ENCODE peak calls at places on chromosomes 4 and X, in eight cellular contexts. Q is upper lobe of right lung, S is Peyer's patch, X is lung, M is lower lobe of right lung, C is heart left ventricle, F is fibroblast of lung, E is OCI-LY7. J is an unnamed sample.

GRCh38 chrX:94758130-94758529 is 1084.1 kb downstream of the FAM133A start:
- DNase-seq in E (no peak), F (no peak), M (no peak), C (no peak), S (no peak), X (peak; percentile 31), Q (no peak), J (no peak)

GRCh38 chr4:122728781-122729330 is 3.6 kb upstream of the BBS12 start:
- DNase-seq in F (no peak), S (no peak), M (no peak), C (no peak), X (no peak), E (no peak), Q (no peak), J (no peak)

GRCh38 chr4:87521757-87522374 is 7.3 kb downstream of the SPARCL1 start:
- DNase-seq in Q (no peak), X (no peak), F (peak; percentile 78), C (no peak), M (no peak), E (no peak), S (no peak), J (no peak)

GRCh38 chr4:107035711-107036601 is at the start of gene DKK2:
- DNase-seq in C (peak; percentile 52), S (peak; percentile 46), M (peak; percentile 46), X (peak; percentile 28), E (no peak), Q (peak; percentile 60), F (peak; percentile 50), J (no peak)

GRCh38 chr4:127574643-127575042 is 58.1 kb upstream of the INTU start:
- DNase-seq in E (no peak), S (no peak), F (no peak), M (no peak), C (no peak), Q (no peak), X (no peak), J (no peak)

GRCh38 chrX:72382199-72382590 is 76.5 kb upstream of the CITED1 start:
- DNase-seq in F (peak; percentile 37), S (no peak), E (no peak), C (no peak), Q (no peak), X (no peak), M (no peak), J (no peak)

GRCh38 chrX:6778547-6779231 is 243.8 kb upstream of the VCX3A start:
- DNase-seq in F (no peak), X (no peak), M (no peak), S (no peak), Q (no peak), E (no peak), C (no peak), J (no peak)

GRCh38 chr4:157048248-157048647 is 27.7 kb upstream of the GLRB start:
- DNase-seq in M (no peak), X (peak; percentile 33), E (no peak), Q (no peak), F (peak; percentile 79), S (peak; percentile 48), C (no peak), J (no peak)

GRCh38 chr4:6892190-6892908 is 17.3 kb upstream of the TBC1D14 start:
- DNase-seq in M (peak; percentile 62), X (no peak), C (peak; percentile 71), Q (peak; percentile 69), F (peak; percentile 73), E (no peak), S (peak; percentile 82), J (no peak)

GRCh38 chrX:134669378-134670098 is 11.3 kb upstream of the PLAC1 start:
- DNase-seq in C (no peak), S (no peak), M (peak; percentile 32), F (peak; percentile 93), Q (peak; percentile 43), X (peak; percentile 37), E (no peak), J (no peak)

GRCh38 chr4:16120720-16121119 is 36.9 kb upstream of the PROM1 start:
- DNase-seq in C (no peak), F (no peak), S (no peak), X (no peak), M (no peak), E (peak; percentile 29), Q (no peak), J (no peak)

GRCh38 chr4:60201052-60201673 is 999.0 kb upstream of the ADGRL3 start:
- DNase-seq in C (no peak), F (peak; percentile 25), M (peak; percentile 39), Q (no peak), X (peak; percentile 42), S (peak; percentile 52), E (peak; percentile 55), J (no peak)

GRCh38 chr4:140372607-140373327 is 679 bp upstream of the SCOC start:
- DNase-seq in X (no peak), S (peak; percentile 51), Q (no peak), F (peak; percentile 19), C (no peak), M (no peak), E (peak; percentile 13), J (no peak)

GRCh38 chr4:3458371-3458770 is 4.7 kb upstream of the DOK7 start:
- DNase-seq in X (no peak), S (no peak), M (no peak), Q (no peak), C (no peak), F (no peak), E (no peak), J (no peak)

GRCh38 chrX:387729-388128 is 1.0 kb upstream of the PPP2R3B start:
- DNase-seq in X (no peak), E (no peak), M (no peak), C (no peak), Q (no peak), F (no peak), S (no peak), J (no peak)

GRCh38 chrX:39633293-39633692 is 464.5 kb downstream of the BCOR start:
- DNase-seq in Q (no peak), C (no peak), E (no peak), M (no peak), X (no peak), S (no peak), F (peak; percentile 70), J (no peak)

GRCh38 chrX:16125520-16126149 is 2.3 kb downstream of the GRPR start:
- DNase-seq in X (no peak), E (no peak), F (no peak), Q (no peak), S (no peak), M (no peak), C (no peak), J (no peak)

GRCh38 chr4:8010618-8011017 is 71.0 kb upstream of the AFAP1 start:
- DNase-seq in Q (no peak), C (no peak), X (peak; percentile 42), F (peak; percentile 74), M (no peak), E (no peak), S (no peak), J (no peak)

GRCh38 chr4:13919021-13919441 is 291.5 kb upstream of the BOD1L1 start:
- DNase-seq in C (no peak), M (no peak), Q (no peak), E (no peak), X (no peak), F (peak; percentile 78), S (no peak), J (no peak)

GRCh38 chr4:102388636-102389035 is 43.4 kb upstream of the SLC39A8 start:
- DNase-seq in E (no peak), F (peak; percentile 64), C (no peak), X (no peak), S (no peak), Q (no peak), M (no peak), J (no peak)

GRCh38 chr4:168879178-168879577 is 130.9 kb downstream of the CBR4 start:
- DNase-seq in F (no peak), M (no peak), X (no peak), Q (no peak), C (no peak), E (no peak), S (no peak), J (no peak)

GRCh38 chr4:95549246-95550138 is 719 bp upstream of the UNC5C start:
- DNase-seq in E (no peak), S (peak; percentile 62), M (peak; percentile 67), F (peak; percentile 62), Q (peak; percentile 75), X (no peak), C (peak; percentile 80), J (no peak)

GRCh38 chrX:1492421-1493012 is 39.8 kb upstream of the ASMTL start:
- DNase-seq in X (no peak), S (peak; percentile 32), M (no peak), C (no peak), F (no peak), Q (peak; percentile 18), E (peak; percentile 51), J (peak; percentile 26)

DNA sequence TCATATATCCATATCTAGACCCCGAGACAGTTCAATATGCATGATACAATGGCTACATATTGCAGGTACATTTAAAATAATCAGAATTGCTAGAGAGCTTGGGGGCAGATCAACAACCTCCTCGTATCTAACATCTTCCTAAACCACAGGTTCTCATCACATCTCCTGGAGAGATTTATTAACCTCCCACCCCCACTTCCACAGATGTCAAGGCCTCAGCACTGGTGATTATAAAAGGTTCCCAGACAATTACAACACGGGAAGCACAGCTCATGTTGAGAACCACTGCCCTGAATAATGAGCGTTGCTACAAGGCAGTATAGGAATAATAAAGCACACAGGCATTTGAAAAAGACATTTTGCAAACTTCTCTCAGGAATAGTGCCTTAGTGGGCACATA is 42.8 kb downstream of the ELOVL6 start:
- DNase-seq in C (no peak), X (no peak), F (peak; percentile 36), M (no peak), E (no peak), Q (no peak), S (no peak), J (no peak)
- H3K4me3 ChIP-seq in C (no peak overlapping the region), X (no peak overlapping the region), F (no peak overlapping the region), M (no peak overlapping the region), E (no peak overlapping the region), Q (no peak overlapping the region), S (no peak overlapping the region), J (no peak overlapping the region)

DNA sequence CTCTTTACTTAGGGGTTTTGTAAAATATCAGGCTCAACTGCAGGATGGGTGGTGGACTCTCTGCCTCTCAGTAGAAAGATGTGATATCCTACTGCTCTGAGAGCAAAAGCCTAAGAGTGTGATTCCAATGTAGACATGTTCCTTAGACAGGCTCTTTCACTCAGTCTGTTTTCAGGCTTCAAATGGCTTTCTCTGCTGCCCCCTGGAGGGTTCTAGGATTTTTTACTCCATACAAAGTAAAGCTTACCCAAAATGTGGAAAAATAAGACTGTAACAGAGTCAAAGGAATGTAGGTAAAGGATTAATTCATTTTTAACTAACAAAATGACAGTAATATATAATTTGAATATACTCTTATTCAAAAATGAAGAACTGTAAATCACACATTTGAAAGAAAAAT is 32.1 kb downstream of the ZGRF1 start:
- DNase-seq in X (peak; percentile 44), C (no peak), E (peak; percentile 46), M (no peak), S (peak; percentile 50), Q (no peak), F (peak; percentile 31), J (no peak)
- TF ChIP-seq CTCF in X (no peak), C (peak; percentile 64), E (peak; percentile 87), M (peak; percentile 60), S (no peak), Q (peak; percentile 62), F (peak; percentile 76), J (peak; percentile 39)

GRCh38 chr4:155599596-155599995 is 67.1 kb upstream of the GUCY1A1 start:
- DNase-seq in Q (no peak), M (no peak), E (no peak), S (no peak), X (no peak), F (peak; percentile 43), C (no peak), J (no peak)
- H3K27ac ChIP-seq in Q (no peak overlapping the region), M (no peak overlapping the region), E (no peak overlapping the region), S (no peak overlapping the region), X (no peak overlapping the region), F (no peak overlapping the region), C (no peak overlapping the region), J (no peak overlapping the region)

GRCh38 chr4:183200453-183200852 is 101.4 kb downstream of the WWC2 start:
- DNase-seq in E (no peak), M (peak; percentile 83), F (peak; percentile 96), X (peak; percentile 83), C (peak; percentile 67), S (no peak), Q (peak; percentile 88), J (no peak)
- H3K4me3 ChIP-seq in E (no peak overlapping the region), M (no peak overlapping the region), F (no peak overlapping the region), X (no peak overlapping the region), C (no peak overlapping the region), S (no peak overlapping the region), Q (no peak overlapping the region), J (no peak overlapping the region)